ENCODE peak calls at places on chromosomes 12 and 14, in seven cellular contexts. One of them, this sample, is unnamed.

GRCh38 chr14:38290601-38291190 is 34.8 kb upstream of the CLEC14A start:
- DNase-seq in cardiac fibroblast: peak; percentile 98
- DNase-seq in heart left ventricle: no peak
- DNase-seq in NCI-H2081 treated with DMSO at 0.1 percent for 48 hours: no peak
- DNase-seq in HS-5: peak; percentile 74
- DNase-seq in GM12864: no peak
- DNase-seq in colonic mucosa: no peak
- DNase-seq in this sample: peak; percentile 98

GRCh38 chr12:50050410-50051280 is 6.8 kb upstream of the ASIC1 start:
- DNase-seq in cardiac fibroblast: peak; percentile 66
- DNase-seq in heart left ventricle: peak; percentile 76
- DNase-seq in NCI-H2081 treated with DMSO at 0.1 percent for 48 hours: no peak
- DNase-seq in HS-5: no peak
- DNase-seq in GM12864: no peak
- DNase-seq in colonic mucosa: peak; percentile 45
- DNase-seq in this sample: no peak

GRCh38 chr12:51318846-51319570 is 5.0 kb downstream of the BIN2 start:
- DNase-seq in cardiac fibroblast: peak; percentile 6
- DNase-seq in heart left ventricle: no peak
- DNase-seq in NCI-H2081 treated with DMSO at 0.1 percent for 48 hours: no peak
- DNase-seq in HS-5: no peak
- DNase-seq in GM12864: peak; percentile 61
- DNase-seq in colonic mucosa: peak; percentile 63
- DNase-seq in this sample: no peak

GRCh38 chr14:60865378-60866127 is 115.3 kb downstream of the TRMT5 start:
- DNase-seq in cardiac fibroblast: peak; percentile 27
- DNase-seq in heart left ventricle: no peak
- DNase-seq in NCI-H2081 treated with DMSO at 0.1 percent for 48 hours: no peak
- DNase-seq in HS-5: no peak
- DNase-seq in GM12864: no peak
- DNase-seq in colonic mucosa: no peak
- DNase-seq in this sample: no peak

GRCh38 chr12:43309845-43310405 is 242.1 kb downstream of the ADAMTS20 start:
- DNase-seq in cardiac fibroblast: peak; percentile 90
- DNase-seq in heart left ventricle: no peak
- DNase-seq in NCI-H2081 treated with DMSO at 0.1 percent for 48 hours: no peak
- DNase-seq in HS-5: peak; percentile 50
- DNase-seq in GM12864: no peak
- DNase-seq in colonic mucosa: no peak
- DNase-seq in this sample: peak; percentile 85

GRCh38 chr12:25675808-25676207 is 122.7 kb upstream of the LMNTD1 start:
- DNase-seq in cardiac fibroblast: no peak
- DNase-seq in heart left ventricle: no peak
- DNase-seq in NCI-H2081 treated with DMSO at 0.1 percent for 48 hours: no peak
- DNase-seq in HS-5: no peak
- DNase-seq in GM12864: no peak
- DNase-seq in colonic mucosa: no peak
- DNase-seq in this sample: no peak

GRCh38 chr12:31507966-31508365 is 83.0 kb downstream of the DENND5B start:
- DNase-seq in cardiac fibroblast: peak; percentile 75
- DNase-seq in heart left ventricle: no peak
- DNase-seq in NCI-H2081 treated with DMSO at 0.1 percent for 48 hours: no peak
- DNase-seq in HS-5: no peak
- DNase-seq in GM12864: no peak
- DNase-seq in colonic mucosa: no peak
- DNase-seq in this sample: peak; percentile 79

GRCh38 chr12:104672501-104673265 is 215.9 kb downstream of the CHST11 start:
- DNase-seq in cardiac fibroblast: peak; percentile 57
- DNase-seq in heart left ventricle: peak; percentile 63
- DNase-seq in NCI-H2081 treated with DMSO at 0.1 percent for 48 hours: no peak
- DNase-seq in HS-5: no peak
- DNase-seq in GM12864: no peak
- DNase-seq in colonic mucosa: no peak
- DNase-seq in this sample: peak; percentile 27

GRCh38 chr14:94447986-94448808 is 4.4 kb downstream of the SERPINA11 start:
- DNase-seq in cardiac fibroblast: no peak
- DNase-seq in heart left ventricle: no peak
- DNase-seq in NCI-H2081 treated with DMSO at 0.1 percent for 48 hours: no peak
- DNase-seq in HS-5: no peak
- DNase-seq in GM12864: no peak
- DNase-seq in colonic mucosa: no peak
- DNase-seq in this sample: no peak

GRCh38 chr12:52121848-52122838 is 42.6 kb downstream of the SMIM41 start:
- DNase-seq in cardiac fibroblast: peak; percentile 59
- DNase-seq in heart left ventricle: peak; percentile 77
- DNase-seq in NCI-H2081 treated with DMSO at 0.1 percent for 48 hours: peak; percentile 13
- DNase-seq in HS-5: no peak
- DNase-seq in GM12864: no peak
- DNase-seq in colonic mucosa: peak; percentile 67
- DNase-seq in this sample: peak; percentile 73

GRCh38 chr12:102474438-102475064 is 5.8 kb downstream of the IGF1 start:
- DNase-seq in cardiac fibroblast: no peak
- DNase-seq in heart left ventricle: no peak
- DNase-seq in NCI-H2081 treated with DMSO at 0.1 percent for 48 hours: no peak
- DNase-seq in HS-5: no peak
- DNase-seq in GM12864: no peak
- DNase-seq in colonic mucosa: no peak
- DNase-seq in this sample: peak; percentile 36

GRCh38 chr12:119020377-119021360 is 39.3 kb downstream of the SRRM4 start:
- DNase-seq in cardiac fibroblast: no peak
- DNase-seq in heart left ventricle: peak; percentile 57
- DNase-seq in NCI-H2081 treated with DMSO at 0.1 percent for 48 hours: no peak
- DNase-seq in HS-5: no peak
- DNase-seq in GM12864: no peak
- DNase-seq in colonic mucosa: peak; percentile 33
- DNase-seq in this sample: peak; percentile 8

GRCh38 chr12:95848575-95849388 is 10.0 kb upstream of the SNRPF start:
- DNase-seq in cardiac fibroblast: peak; percentile 57
- DNase-seq in heart left ventricle: no peak
- DNase-seq in NCI-H2081 treated with DMSO at 0.1 percent for 48 hours: no peak
- DNase-seq in HS-5: no peak
- DNase-seq in GM12864: no peak
- DNase-seq in colonic mucosa: no peak
- DNase-seq in this sample: peak; percentile 47

This sample was measured in ELR.